ENCODE peak calls at places on chromosomes 7 and 10, in seven cellular contexts. T is upper lobe of right lung, O is brain microvascular endothelial cell, S is DND-41, Q is Calu3, F is HFF-Myc, A is A673. C is an unnamed sample.

GRCh38 chr7:103644319-103644718 is 198.3 kb upstream of the SLC26A5 start:
- DNase-seq in T (no peak), O (no peak), S (no peak), Q (no peak), F (no peak), A (no peak), C (no peak)

GRCh38 chr7:69957661-69958060 is 359.4 kb downstream of the AUTS2 start:
- DNase-seq in T (no peak), O (no peak), S (no peak), Q (no peak), F (no peak), A (no peak), C (no peak)

GRCh38 chr10:131760416-131761166 is 140.2 kb upstream of the PPP2R2D start:
- DNase-seq in T (no peak), O (no peak), S (no peak), Q (no peak), F (no peak), A (no peak), C (no peak)

GRCh38 chr10:27742926-27743735 is 2.5 kb downstream of the MKX start:
- DNase-seq in T (peak), O (no peak), S (no peak), Q (peak), F (no peak), A (peak), C (peak)

GRCh38 chr7:157299613-157300405 is 37.0 kb upstream of the DNAJB6 start:
- DNase-seq in T (no peak), O (no peak), S (peak), Q (peak), F (no peak), A (peak), C (no peak)

GRCh38 chr7:48154792-48155413 is 16.4 kb upstream of the ABCA13 start:
- DNase-seq in T (no peak), O (peak), S (no peak), Q (peak), F (no peak), A (peak), C (peak)

GRCh38 chr10:130578532-130579289 is 442.5 kb downstream of the GLRX3 start:
- DNase-seq in T (no peak), O (no peak), S (no peak), Q (no peak), F (no peak), A (no peak), C (no peak)

GRCh38 chr7:134920026-134920758 is 66.1 kb upstream of the AGBL3 start:
- DNase-seq in T (no peak), O (peak), S (no peak), Q (no peak), F (peak), A (peak), C (no peak)

GRCh38 chr7:80307251-80307856 is 172.7 kb downstream of the GNAI1 start:
- DNase-seq in T (no peak), O (peak), S (no peak), Q (no peak), F (peak), A (peak), C (no peak)

GRCh38 chr7:157445246-157445955 is 108.6 kb downstream of the DNAJB6 start:
- DNase-seq in T (peak), O (no peak), S (no peak), Q (no peak), F (no peak), A (no peak), C (no peak)

GRCh38 chr7:133313575-133313974 is 60.7 kb downstream of the EXOC4 start:
- DNase-seq in T (no peak), O (no peak), S (no peak), Q (no peak), F (no peak), A (no peak), C (no peak)

GRCh38 chr10:1476106-1476803 is 261.1 kb downstream of the ADARB2 start:
- DNase-seq in T (no peak), O (no peak), S (peak), Q (no peak), F (no peak), A (no peak), C (no peak)

GRCh38 chr7:118369987-118370386 is 145.5 kb downstream of the ANKRD7 start:
- DNase-seq in T (no peak), O (no peak), S (no peak), Q (no peak), F (no peak), A (no peak), C (no peak)

GRCh38 chr10:127649642-127650041 is 87.3 kb upstream of the FOXI2 start:
- DNase-seq in T (no peak), O (no peak), S (peak), Q (peak), F (no peak), A (peak), C (no peak)

GRCh38 chr10:69860290-69860689 is 58.6 kb downstream of the COL13A1 start:
- DNase-seq in T (no peak), O (no peak), S (no peak), Q (no peak), F (no peak), A (no peak), C (no peak)
- TF ChIP-seq CTCF in T (no peak), O (no peak), S (no peak), Q (no peak), F (no peak), A (no peak), C (no peak)

GRCh38 chr7:130695840-130696239 is 9.5 kb upstream of the TSGA13 start:
- DNase-seq in T (no peak), O (peak), S (no peak), Q (peak), F (no peak), A (peak), C (peak)
- TF ChIP-seq CTCF in T (peak), O (peak), S (peak), Q (peak), F (peak), A (peak), C (peak)

GRCh38 chr7:155371331-155371883 is 73.7 kb downstream of the INSIG1 start:
- DNase-seq in T (no peak), O (no peak), S (no peak), Q (no peak), F (no peak), A (no peak), C (no peak)

GRCh38 chr7:155372782-155373358 is 75.2 kb downstream of the INSIG1 start:
- DNase-seq in T (no peak), O (no peak), S (no peak), Q (no peak), F (no peak), A (no peak), C (no peak)

GRCh38 chr7:155369766-155370165 is 72.1 kb downstream of the INSIG1 start:
- DNase-seq in T (no peak), O (no peak), S (no peak), Q (no peak), F (no peak), A (no peak), C (no peak)

GRCh38 chr7:155373359-155374273 is 75.9 kb downstream of the INSIG1 start:
- DNase-seq in T (no peak), O (no peak), S (no peak), Q (no peak), F (no peak), A (peak), C (no peak)

GRCh38 chr7:155371884-155372781 is 74.5 kb downstream of the INSIG1 start:
- DNase-seq in T (peak), O (no peak), S (no peak), Q (no peak), F (no peak), A (no peak), C (peak)
- TF ChIP-seq CTCF in T (peak), O (no peak), S (no peak), Q (no peak), F (peak), A (peak), C (peak)

DNA sequence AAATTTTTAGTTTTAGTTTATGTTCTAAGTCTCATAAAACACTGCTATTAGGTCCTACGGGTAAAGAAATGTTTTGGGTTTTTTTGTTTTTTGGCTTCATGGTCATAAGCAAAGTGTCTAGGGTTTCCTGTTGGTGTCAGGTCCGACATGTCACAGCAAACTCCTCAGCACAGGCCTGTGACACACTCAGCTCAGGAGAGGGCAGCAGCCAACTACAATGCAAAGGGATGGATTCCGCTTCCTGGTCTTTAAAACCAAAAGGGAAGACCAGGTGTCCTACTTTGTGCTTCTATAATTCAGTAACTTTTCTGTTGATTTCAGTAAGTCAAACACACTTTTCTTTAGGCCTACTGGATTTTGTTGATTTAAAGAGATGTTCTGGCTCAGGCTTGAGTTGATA is 83.8 kb upstream of the MACROH2A2 start:
- DNase-seq in T (no peak), O (no peak), S (no peak), Q (peak), F (no peak), A (peak), C (no peak)
- TF ChIP-seq CTCF in T (no peak), O (peak), S (no peak), Q (no peak), F (no peak), A (peak), C (peak)

GRCh38 chr10:74825033-74825370 is 1.4 kb upstream of the KAT6B start:
- DNase-seq in T (peak), O (no peak), S (peak), Q (peak), F (no peak), A (peak), C (peak)
- TF ChIP-seq CTCF in T (no peak), O (no peak), S (no peak), Q (no peak), F (no peak), A (no peak), C (no peak)

GRCh38 chr7:28298870-28299484 is 113.3 kb upstream of the CREB5 start:
- DNase-seq in T (no peak), O (peak), S (no peak), Q (peak), F (peak), A (peak), C (no peak)
- TF ChIP-seq CTCF in T (peak), O (peak), S (peak), Q (peak), F (peak), A (peak), C (no peak)

GRCh38 chr10:124669824-124670654 is 74.1 kb downstream of the FAM53B start:
- DNase-seq in T (no peak), O (no peak), S (no peak), Q (no peak), F (no peak), A (no peak), C (no peak)

GRCh38 chr10:124672181-124672638 is 72.0 kb downstream of the FAM53B start:
- DNase-seq in T (no peak), O (no peak), S (no peak), Q (no peak), F (no peak), A (no peak), C (no peak)

GRCh38 chr10:124670849-124671248 is 73.3 kb downstream of the FAM53B start:
- DNase-seq in T (peak), O (no peak), S (peak), Q (no peak), F (no peak), A (no peak), C (no peak)

GRCh38 chr10:124669141-124669823 is 74.9 kb downstream of the FAM53B start:
- DNase-seq in T (no peak), O (no peak), S (no peak), Q (no peak), F (no peak), A (no peak), C (no peak)

DNA sequence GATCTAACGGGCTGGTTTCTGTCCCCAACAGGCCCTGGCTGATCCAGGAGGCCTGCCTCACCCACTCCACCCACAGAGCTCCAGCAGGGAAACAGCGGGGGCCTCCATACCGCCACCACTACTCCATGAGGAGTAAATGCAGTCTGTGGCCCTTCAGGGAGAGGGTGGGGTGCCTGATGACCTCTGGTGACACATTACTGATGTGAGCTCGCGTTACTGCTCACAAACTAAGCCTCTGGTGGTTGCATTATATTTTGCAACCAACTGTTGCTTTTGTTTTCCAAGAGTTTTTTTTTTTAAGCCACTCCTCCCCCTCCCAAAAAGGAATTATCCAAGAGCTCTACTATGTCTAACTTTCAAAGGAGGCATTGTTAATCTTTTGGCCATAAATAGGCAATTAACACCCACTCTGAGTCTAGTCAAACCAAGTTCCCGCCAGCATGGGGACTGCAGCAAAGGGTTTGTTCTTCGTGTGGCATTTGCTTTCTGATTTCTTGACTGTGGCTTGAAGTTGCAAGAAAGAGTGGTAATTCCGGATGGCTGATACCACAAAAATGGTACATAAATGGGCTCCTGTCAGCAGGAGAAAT is 72.6 kb downstream of the FAM53B start:
- DNase-seq in T (no peak), O (no peak), S (no peak), Q (no peak), F (no peak), A (peak), C (no peak)
- TF ChIP-seq CTCF in T (peak), O (peak), S (no peak), Q (no peak), F (no peak), A (peak), C (no peak)

GRCh38 chr10:110311357-110311949 is 6.7 kb upstream of the SMNDC1 start:
- DNase-seq in T (no peak), O (peak), S (peak), Q (peak), F (peak), A (peak), C (peak)
- TF ChIP-seq CTCF in T (peak), O (peak), S (peak), Q (no peak), F (peak), A (peak), C (peak)

DNA sequence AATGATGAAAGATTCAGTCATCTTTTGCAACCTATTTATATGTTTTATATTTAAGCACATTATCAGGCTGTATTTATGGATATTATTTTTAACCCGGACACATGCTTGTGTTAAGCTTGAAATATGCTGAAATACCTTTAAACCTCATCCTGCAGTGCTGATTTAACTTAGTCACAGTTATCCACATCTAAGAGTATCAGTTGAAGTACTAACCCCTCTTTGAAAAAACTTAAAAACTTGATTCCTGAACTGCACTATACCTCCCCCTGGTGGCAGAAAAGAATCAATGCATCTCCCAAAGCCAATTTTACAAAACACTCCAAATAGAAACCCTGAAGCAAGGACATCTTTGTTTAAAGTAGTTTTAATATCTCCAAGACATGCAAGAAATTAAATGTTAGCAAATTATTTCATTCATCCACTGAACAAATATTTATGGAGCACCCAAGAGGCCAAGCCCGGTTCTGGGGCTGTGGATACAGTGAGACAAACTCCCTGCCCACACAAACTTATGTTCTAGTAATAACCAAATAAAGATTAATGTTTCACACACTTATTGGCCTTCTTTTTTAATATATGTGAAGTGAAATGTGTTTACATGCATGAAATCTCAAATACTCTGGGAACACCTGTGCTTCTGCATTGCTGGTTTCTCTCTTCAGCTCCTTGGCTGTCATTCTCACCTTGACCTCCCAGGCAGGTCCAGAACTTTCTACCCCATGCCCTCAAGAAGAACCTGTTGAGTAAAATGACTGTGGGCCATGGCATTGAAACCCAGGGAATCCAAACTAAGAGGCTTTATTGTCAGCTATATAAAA is 44.0 kb downstream of the SVIL start:
- DNase-seq in T (no peak), O (peak), S (no peak), Q (no peak), F (peak), A (peak), C (peak)
- TF ChIP-seq CTCF in T (peak), O (peak), S (peak), Q (peak), F (peak), A (peak), C (peak)

GRCh38 chr10:43119416-43120115 is 18.7 kb upstream of the CSGALNACT2 start:
- DNase-seq in T (peak), O (no peak), S (no peak), Q (no peak), F (no peak), A (no peak), C (no peak)
- TF ChIP-seq CTCF in T (no peak), O (no peak), S (no peak), Q (no peak), F (no peak), A (no peak), C (no peak)

C was measured in GM10248.